ENCODE peak calls at places on chromosomes 7 and 10, in eight cellular contexts. One of them, this sample, is unnamed.
A peak's percentile ranks its signal among the peaks of the same experiment; 100 is the strongest.

GRCh38 chr10:13560597-13560996 is 26.2 kb upstream of the PRPF18 start:
- DNase-seq in SK-N-MC: no peak
- DNase-seq in putamen: no peak
- DNase-seq in GM12865: no peak
- DNase-seq in fibroblast of pulmonary artery: peak; percentile 18
- DNase-seq in transverse colon: no peak
- DNase-seq in Daoy: peak; percentile 80
- DNase-seq in activated CD4-positive, alpha-beta T cell treated with anti-CD3 and anti-CD28 coated beads, Interleukin-2, amount 10 ng/mL, durations not matched to agents 7 days and 5 days: no peak
- DNase-seq in this sample: no peak

GRCh38 chr10:122142652-122143237 is 128.4 kb upstream of the BTBD16 start:
- DNase-seq in SK-N-MC: no peak
- DNase-seq in putamen: peak; percentile 61
- DNase-seq in GM12865: no peak
- DNase-seq in fibroblast of pulmonary artery: no peak
- DNase-seq in transverse colon: no peak
- DNase-seq in Daoy: no peak
- DNase-seq in activated CD4-positive, alpha-beta T cell treated with anti-CD3 and anti-CD28 coated beads, Interleukin-2, amount 10 ng/mL, durations not matched to agents 7 days and 5 days: peak; percentile 28
- DNase-seq in this sample: no peak

GRCh38 chr10:47159361-47160228 is 140.4 kb upstream of the GDF10 start:
- DNase-seq in SK-N-MC: no peak
- DNase-seq in putamen: no peak
- DNase-seq in GM12865: no peak
- DNase-seq in fibroblast of pulmonary artery: no peak
- DNase-seq in transverse colon: no peak
- DNase-seq in Daoy: no peak
- DNase-seq in activated CD4-positive, alpha-beta T cell treated with anti-CD3 and anti-CD28 coated beads, Interleukin-2, amount 10 ng/mL, durations not matched to agents 7 days and 5 days: no peak
- DNase-seq in this sample: no peak

GRCh38 chr7:69871886-69872592 is 273.8 kb downstream of the AUTS2 start:
- DNase-seq in SK-N-MC: no peak
- DNase-seq in putamen: no peak
- DNase-seq in GM12865: no peak
- DNase-seq in fibroblast of pulmonary artery: no peak
- DNase-seq in transverse colon: no peak
- DNase-seq in Daoy: peak; percentile 44
- DNase-seq in activated CD4-positive, alpha-beta T cell treated with anti-CD3 and anti-CD28 coated beads, Interleukin-2, amount 10 ng/mL, durations not matched to agents 7 days and 5 days: no peak
- DNase-seq in this sample: no peak

GRCh38 chr7:63096141-63096540 is 902.5 kb upstream of the ZNF722 start:
- DNase-seq in SK-N-MC: no peak
- DNase-seq in putamen: no peak
- DNase-seq in GM12865: no peak
- DNase-seq in fibroblast of pulmonary artery: no peak
- DNase-seq in transverse colon: no peak
- DNase-seq in Daoy: no peak
- DNase-seq in activated CD4-positive, alpha-beta T cell treated with anti-CD3 and anti-CD28 coated beads, Interleukin-2, amount 10 ng/mL, durations not matched to agents 7 days and 5 days: no peak
- DNase-seq in this sample: no peak

GRCh38 chr7:28202222-28202621 is 21.6 kb upstream of the JAZF1 start:
- DNase-seq in SK-N-MC: no peak
- DNase-seq in putamen: no peak
- DNase-seq in GM12865: no peak
- DNase-seq in fibroblast of pulmonary artery: no peak
- DNase-seq in transverse colon: no peak
- DNase-seq in Daoy: no peak
- DNase-seq in activated CD4-positive, alpha-beta T cell treated with anti-CD3 and anti-CD28 coated beads, Interleukin-2, amount 10 ng/mL, durations not matched to agents 7 days and 5 days: no peak
- DNase-seq in this sample: no peak

GRCh38 chr7:12534046-12534445 is 36.5 kb upstream of the SCIN start:
- DNase-seq in SK-N-MC: no peak
- DNase-seq in putamen: no peak
- DNase-seq in GM12865: no peak
- DNase-seq in fibroblast of pulmonary artery: no peak
- DNase-seq in transverse colon: no peak
- DNase-seq in Daoy: no peak
- DNase-seq in activated CD4-positive, alpha-beta T cell treated with anti-CD3 and anti-CD28 coated beads, Interleukin-2, amount 10 ng/mL, durations not matched to agents 7 days and 5 days: no peak
- DNase-seq in this sample: no peak

GRCh38 chr10:132293416-132294195 is 14.1 kb downstream of the STK32C start:
- DNase-seq in SK-N-MC: no peak
- DNase-seq in putamen: no peak
- DNase-seq in GM12865: no peak
- DNase-seq in fibroblast of pulmonary artery: no peak
- DNase-seq in transverse colon: peak; percentile 7
- DNase-seq in Daoy: no peak
- DNase-seq in activated CD4-positive, alpha-beta T cell treated with anti-CD3 and anti-CD28 coated beads, Interleukin-2, amount 10 ng/mL, durations not matched to agents 7 days and 5 days: no peak
- DNase-seq in this sample: no peak

GRCh38 chr10:71590786-71591350 is 128.7 kb downstream of the C10orf105 start:
- DNase-seq in SK-N-MC: no peak
- DNase-seq in putamen: no peak
- DNase-seq in GM12865: no peak
- DNase-seq in fibroblast of pulmonary artery: no peak
- DNase-seq in transverse colon: no peak
- DNase-seq in Daoy: peak; percentile 61
- DNase-seq in activated CD4-positive, alpha-beta T cell treated with anti-CD3 and anti-CD28 coated beads, Interleukin-2, amount 10 ng/mL, durations not matched to agents 7 days and 5 days: no peak
- DNase-seq in this sample: no peak

GRCh38 chr7:157568785-157569584 is 232.2 kb downstream of the DNAJB6 start:
- DNase-seq in SK-N-MC: no peak
- DNase-seq in putamen: peak; percentile 34
- DNase-seq in GM12865: peak; percentile 24
- DNase-seq in fibroblast of pulmonary artery: peak; percentile 39
- DNase-seq in transverse colon: peak; percentile 38
- DNase-seq in Daoy: peak; percentile 87
- DNase-seq in activated CD4-positive, alpha-beta T cell treated with anti-CD3 and anti-CD28 coated beads, Interleukin-2, amount 10 ng/mL, durations not matched to agents 7 days and 5 days: peak; percentile 79
- DNase-seq in this sample: no peak

GRCh38 chr10:3886191-3886590 is 101.2 kb upstream of the KLF6 start:
- DNase-seq in SK-N-MC: no peak
- DNase-seq in putamen: no peak
- DNase-seq in GM12865: no peak
- DNase-seq in fibroblast of pulmonary artery: peak; percentile 66
- DNase-seq in transverse colon: no peak
- DNase-seq in Daoy: peak; percentile 67
- DNase-seq in activated CD4-positive, alpha-beta T cell treated with anti-CD3 and anti-CD28 coated beads, Interleukin-2, amount 10 ng/mL, durations not matched to agents 7 days and 5 days: no peak
- DNase-seq in this sample: no peak

GRCh38 chr7:127415060-127415742 is 22.7 kb upstream of the ZNF800 start:
- DNase-seq in SK-N-MC: no peak
- DNase-seq in putamen: no peak
- DNase-seq in GM12865: no peak
- DNase-seq in fibroblast of pulmonary artery: no peak
- DNase-seq in transverse colon: no peak
- DNase-seq in Daoy: no peak
- DNase-seq in activated CD4-positive, alpha-beta T cell treated with anti-CD3 and anti-CD28 coated beads, Interleukin-2, amount 10 ng/mL, durations not matched to agents 7 days and 5 days: no peak
- DNase-seq in this sample: no peak

GRCh38 chr7:29606287-29606721 is 42.7 kb downstream of the PRR15 start:
- DNase-seq in SK-N-MC: no peak
- DNase-seq in putamen: no peak
- DNase-seq in GM12865: no peak
- DNase-seq in fibroblast of pulmonary artery: peak; percentile 80
- DNase-seq in transverse colon: peak; percentile 55
- DNase-seq in Daoy: peak; percentile 82
- DNase-seq in activated CD4-positive, alpha-beta T cell treated with anti-CD3 and anti-CD28 coated beads, Interleukin-2, amount 10 ng/mL, durations not matched to agents 7 days and 5 days: no peak
- DNase-seq in this sample: no peak

GRCh38 chr10:69438531-69439349 is 12.5 kb upstream of the TSPAN15 start:
- DNase-seq in SK-N-MC: no peak
- DNase-seq in putamen: no peak
- DNase-seq in GM12865: no peak
- DNase-seq in fibroblast of pulmonary artery: no peak
- DNase-seq in transverse colon: peak; percentile 55
- DNase-seq in Daoy: peak; percentile 62
- DNase-seq in activated CD4-positive, alpha-beta T cell treated with anti-CD3 and anti-CD28 coated beads, Interleukin-2, amount 10 ng/mL, durations not matched to agents 7 days and 5 days: no peak
- DNase-seq in this sample: no peak

GRCh38 chr7:112129655-112130323 is 76.4 kb downstream of the DOCK4 start:
- DNase-seq in SK-N-MC: no peak
- DNase-seq in putamen: no peak
- DNase-seq in GM12865: no peak
- DNase-seq in fibroblast of pulmonary artery: no peak
- DNase-seq in transverse colon: no peak
- DNase-seq in Daoy: no peak
- DNase-seq in activated CD4-positive, alpha-beta T cell treated with anti-CD3 and anti-CD28 coated beads, Interleukin-2, amount 10 ng/mL, durations not matched to agents 7 days and 5 days: no peak
- DNase-seq in this sample: no peak

GRCh38 chr10:59176241-59177030 is at the start of gene PHYHIPL:
- DNase-seq in SK-N-MC: no peak
- DNase-seq in putamen: peak; percentile 76
- DNase-seq in GM12865: peak; percentile 64
- DNase-seq in fibroblast of pulmonary artery: no peak
- DNase-seq in transverse colon: no peak
- DNase-seq in Daoy: peak; percentile 10
- DNase-seq in activated CD4-positive, alpha-beta T cell treated with anti-CD3 and anti-CD28 coated beads, Interleukin-2, amount 10 ng/mL, durations not matched to agents 7 days and 5 days: no peak
- DNase-seq in this sample: no peak

This sample was measured in AG09319.